ENCODE peak calls at places on chromosomes 12 and 14, in nine cellular contexts. Z is tibial artery; V is KG1; U is stimulated activated CD8-positive, alpha-beta memory T cell treated with anti-CD3 and anti-CD28 coated beads, Interleukin-15, amount 100 ng/mL, for 4 hours; P is activated gamma-delta T cell; B is caudate nucleus; Q is activated effector memory CD4-positive, alpha-beta T cell treated with anti-CD3 and anti-CD28 coated beads, Interleukin-2, amount 50 U/mL, for 16 hours; D is NCI-H2107; F is activated T-helper 1 cell treated with Interleukin-2 at 50 U/mL for 16 hours. C is an unnamed sample.

GRCh38 chr12:108578264-108578663 is 15.9 kb downstream of the ISCU start:
- DNase-seq in D (no peak), F (no peak), Z (no peak), P (no peak), Q (no peak), U (no peak), V (no peak), B (no peak), C (no peak)

GRCh38 chr12:11787437-11787836 is 138.0 kb downstream of the ETV6 start:
- DNase-seq in B (no peak), Z (no peak), P (no peak), F (no peak), Q (no peak), U (no peak), V (no peak), D (no peak), C (no peak)

GRCh38 chr14:61025239-61026223 is 44.5 kb downstream of the SLC38A6 start:
- DNase-seq in U (no peak), V (peak), Q (peak), B (peak), D (peak), Z (peak), F (peak), P (no peak), C (no peak)

GRCh38 chr14:53845813-53846693 is 110.6 kb downstream of the BMP4 start:
- DNase-seq in Q (no peak), B (no peak), F (no peak), P (no peak), U (no peak), V (no peak), Z (no peak), D (no peak), C (no peak)

GRCh38 chr14:77314043-77314442 is 6.6 kb downstream of the POMT2 start:
- DNase-seq in F (no peak), P (no peak), Q (no peak), B (no peak), Z (no peak), V (no peak), U (no peak), D (no peak), C (no peak)

GRCh38 chr14:76867536-76868452 is 41.6 kb downstream of the LRRC74A start:
- DNase-seq in V (no peak), U (no peak), Z (no peak), P (no peak), F (peak), D (peak), B (no peak), Q (peak), C (no peak)

GRCh38 chr12:3700861-3701260 is 52.0 kb downstream of the CRACR2A start:
- DNase-seq in P (no peak), Z (no peak), U (no peak), D (no peak), F (no peak), B (no peak), Q (no peak), V (no peak), C (no peak)

GRCh38 chr12:89571481-89572190 is 45.8 kb upstream of the POC1B start:
- DNase-seq in D (no peak), Q (no peak), U (no peak), P (no peak), Z (no peak), B (no peak), V (no peak), F (no peak), C (no peak)

GRCh38 chr12:22414742-22415141 is 80.2 kb upstream of the ST8SIA1 start:
- DNase-seq in V (no peak), B (no peak), Q (no peak), D (no peak), Z (no peak), F (no peak), P (no peak), U (no peak), C (no peak)

GRCh38 chr14:60396718-60397343 is 89.0 kb downstream of the C14orf39 start:
- DNase-seq in F (no peak), U (no peak), Q (no peak), D (no peak), Z (no peak), B (no peak), P (no peak), V (no peak), C (no peak)

GRCh38 chr12:34292736-34293625 is 270.7 kb downstream of the ALG10 start:
- DNase-seq in D (no peak), U (no peak), F (no peak), Q (peak), P (no peak), V (no peak), B (no peak), Z (peak), C (peak)

GRCh38 chr12:77537648-77538047 is 293.0 kb upstream of the NAV3 start:
- DNase-seq in V (no peak), P (no peak), D (no peak), B (no peak), U (no peak), F (no peak), Z (no peak), Q (no peak), C (no peak)

GRCh38 chr12:2574536-2574935 is 220.2 kb upstream of the FKBP4 start:
- DNase-seq in U (no peak), P (no peak), Q (peak), Z (no peak), F (no peak), V (no peak), D (no peak), B (no peak), C (no peak)